ENCODE peak calls at places on chromosomes 16 and 17, in nine cellular contexts. K is putamen; N is stromal cell of bone marrow; G is stimulated activated CD8-positive, alpha-beta memory T cell treated with anti-CD3 and anti-CD28 coated beads, Interleukin-7, amount 100 ng/mL, for 1 hour; T is left ventricle myocardium superior; D is cardiac fibroblast; W is effector CD4-positive, alpha-beta T cell; I is stimulated activated naive CD8-positive, alpha-beta T cell treated with anti-CD3 and anti-CD28 coated beads, Interleukin-15, Interleukin-2, amounts not matched to agents 100 U/mL and 50 U/mL, for 24 hours; Y is transverse colon. B is an unnamed sample.

GRCh38 chr16:53629607-53630312 is 73.9 kb downstream of the RPGRIP1L start:
- DNase-seq in G (no peak), N (no peak), Y (no peak), I (no peak), W (no peak), K (no peak), D (no peak), T (no peak), B (no peak)

GRCh38 chr16:2611499-2611862 is 70.8 kb upstream of the KCTD5 start:
- DNase-seq in D (no peak), N (no peak), K (no peak), G (no peak), W (no peak), Y (no peak), I (no peak), T (no peak), B (no peak)

GRCh38 chr17:80892900-80893603 is 98.6 kb upstream of the CHMP6 start:
- DNase-seq in G (no peak), W (peak; percentile 40), Y (no peak), K (no peak), D (peak; percentile 74), T (no peak), I (peak; percentile 59), N (peak; percentile 26), B (peak; percentile 42)

GRCh38 chr16:976389-976931 is 5.1 kb upstream of the SOX8 start:
- DNase-seq in W (no peak), I (no peak), T (no peak), N (no peak), K (no peak), D (no peak), Y (no peak), G (no peak), B (no peak)

GRCh38 chr16:58377932-58378331 is 14.3 kb upstream of the GINS3 start:
- DNase-seq in Y (no peak), N (no peak), G (no peak), K (no peak), D (peak; percentile 43), T (no peak), W (no peak), I (no peak), B (no peak)

GRCh38 chr16:58114827-58115825 is 14.1 kb downstream of the CFAP20 start:
- DNase-seq in W (no peak), N (no peak), K (no peak), T (no peak), G (no peak), Y (no peak), D (peak; percentile 52), I (no peak), B (no peak)

GRCh38 chr17:46862949-46863348 is 11.6 kb downstream of the WNT9B start:
- DNase-seq in I (no peak), W (no peak), D (no peak), N (no peak), T (no peak), Y (no peak), G (no peak), K (no peak), B (no peak)

GRCh38 chr16:67372664-67373063 is 20.6 kb downstream of the TPPP3 start:
- DNase-seq in G (no peak), W (no peak), D (peak; percentile 65), I (no peak), N (no peak), Y (no peak), T (no peak), K (peak; percentile 35), B (no peak)

GRCh38 chr17:31653710-31654109 is 205.3 kb downstream of the COPRS start:
- DNase-seq in Y (no peak), W (no peak), G (no peak), I (no peak), D (peak; percentile 18), N (no peak), T (no peak), K (no peak), B (no peak)

GRCh38 chr16:89686520-89687091 is at the start of gene CDK10:
- DNase-seq in N (peak; percentile 70), D (peak; percentile 89), Y (peak; percentile 94), G (peak; percentile 85), W (peak; percentile 82), K (peak; percentile 86), T (peak; percentile 91), I (peak; percentile 94), B (peak; percentile 71)

GRCh38 chr17:68145088-68145487 is 102.8 kb upstream of the AMZ2 start:
- DNase-seq in Y (no peak), G (no peak), I (no peak), K (no peak), N (no peak), W (no peak), T (no peak), D (no peak), B (no peak)

GRCh38 chr17:36182176-36183000 is 6.0 kb upstream of the TBC1D3B start:
- DNase-seq in K (no peak), Y (no peak), T (peak; percentile 51), G (no peak), W (no peak), N (no peak), I (no peak), D (peak; percentile 45), B (no peak)

B was measured in NCI-H226.